ENCODE peak calls at places on chromosomes 5 and 9, in seven cellular contexts. B is astrocyte of the spinal cord, L is hypothalamus, Y is NCI-H1417 treated with DMSO at 0.1 percent for 48 hours, O is heart right ventricle, X is neural progenitor cell, E is pancreas. Q is an unnamed sample.

GRCh38 chr5:87129051-87129450 is 138.6 kb upstream of the RASA1 start:
- DNase-seq in B (no peak), L (no peak), Y (no peak), O (no peak), X (no peak), E (no peak), Q (no peak)

GRCh38 chr9:31272456-31273295 is 1111.8 kb upstream of the ACO1 start:
- DNase-seq in B (no peak), L (no peak), Y (no peak), O (no peak), X (no peak), E (no peak), Q (no peak)

GRCh38 chr5:172496671-172497371 is 42.5 kb upstream of the SH3PXD2B start:
- DNase-seq in B (peak), L (no peak), Y (no peak), O (peak), X (no peak), E (no peak), Q (no peak)

GRCh38 chr9:33524431-33524947 is 438 bp downstream of the ANKRD18B start:
- DNase-seq in B (no peak), L (no peak), Y (no peak), O (no peak), X (peak), E (no peak), Q (no peak)

GRCh38 chr9:63859475-63860215 is 1425.4 kb downstream of the FOXD4L5 start:
- DNase-seq in B (peak), L (no peak), Y (no peak), O (peak), X (no peak), E (peak), Q (no peak)

GRCh38 chr5:57693488-57694305 is 211.1 kb upstream of the ACTBL2 start:
- DNase-seq in B (no peak), L (no peak), Y (no peak), O (no peak), X (no peak), E (no peak), Q (peak)

GRCh38 chr5:42874621-42875198 is 63.0 kb upstream of the SELENOP start:
- DNase-seq in B (no peak), L (no peak), Y (no peak), O (no peak), X (no peak), E (no peak), Q (no peak)

GRCh38 chr5:152332696-152333095 is 72.4 kb downstream of the NMUR2 start:
- DNase-seq in B (no peak), L (no peak), Y (no peak), O (no peak), X (no peak), E (no peak), Q (no peak)

GRCh38 chr9:34370970-34371880 is 5.5 kb downstream of the MYORG start:
- DNase-seq in B (no peak), L (no peak), Y (no peak), O (no peak), X (no peak), E (no peak), Q (no peak)

GRCh38 chr9:35920004-35920658 is 10.8 kb downstream of the SPAAR start:
- DNase-seq in B (no peak), L (no peak), Y (no peak), O (no peak), X (no peak), E (no peak), Q (no peak)

GRCh38 chr9:94922691-94923107 is 196.2 kb downstream of the AOPEP start:
- DNase-seq in B (no peak), L (no peak), Y (no peak), O (no peak), X (no peak), E (no peak), Q (no peak)

GRCh38 chr9:129626079-129626943 is at the start of gene NTMT1:
- DNase-seq in B (peak), L (peak), Y (peak), O (peak), X (peak), E (peak), Q (peak)

GRCh38 chr5:141692919-141693848 is 11.2 kb upstream of the ARAP3 start:
- DNase-seq in B (peak), L (no peak), Y (no peak), O (no peak), X (peak), E (no peak), Q (peak)

GRCh38 chr5:32476891-32477290 is 32.4 kb upstream of the ZFR start:
- DNase-seq in B (no peak), L (no peak), Y (no peak), O (no peak), X (no peak), E (no peak), Q (no peak)

GRCh38 chr9:4328723-4329122 is 28.9 kb upstream of the GLIS3 start:
- DNase-seq in B (peak), L (no peak), Y (no peak), O (no peak), X (no peak), E (no peak), Q (no peak)

GRCh38 chr5:33281507-33281906 is 159.3 kb upstream of the TARS1 start:
- DNase-seq in B (no peak), L (no peak), Y (no peak), O (no peak), X (no peak), E (no peak), Q (no peak)

GRCh38 chr9:28212979-28213378 is 639.7 kb upstream of the C9orf72 start:
- DNase-seq in B (peak), L (no peak), Y (no peak), O (no peak), X (no peak), E (no peak), Q (peak)

GRCh38 chr5:107979272-107979671 is 308.5 kb upstream of the EFNA5 start:
- DNase-seq in B (no peak), L (no peak), Y (peak), O (no peak), X (peak), E (no peak), Q (no peak)

Q was measured in ACHN.